ENCODE peak calls at places on chromosomes 13 and 19, in seven cellular contexts. W is AG10803; D is head of caudate nucleus; K is stimulated activated naive CD8-positive, alpha-beta T cell treated with anti-CD3 and anti-CD28 coated beads, Interleukin-15, Interleukin-2, amounts not matched to agents 100 U/mL and 50 U/mL, for 24 hours; Z is aorta; F is NCI-H524; A is ELR. R is an unnamed sample.
A peak's percentile ranks its signal among the peaks of the same experiment; 100 is the strongest.

GRCh38 chr13:26604784-26605183 is 47.3 kb downstream of the WASF3 start:
- DNase-seq in W (no peak), D (peak; percentile 24), K (no peak), Z (peak; percentile 77), F (no peak), A (no peak), R (no peak)

GRCh38 chr13:51550151-51550550 is 34.1 kb upstream of the WDFY2 start:
- DNase-seq in W (no peak), D (no peak), K (no peak), Z (no peak), F (no peak), A (no peak), R (no peak)

GRCh38 chr13:101579291-101579802 is 126.9 kb downstream of the ITGBL1 start:
- DNase-seq in W (peak; percentile 58), D (peak; percentile 11), K (no peak), Z (no peak), F (peak; percentile 6), A (no peak), R (no peak)

GRCh38 chr19:3184847-3185481 is 766 bp upstream of the NCLN start:
- DNase-seq in W (no peak), D (peak; percentile 84), K (peak; percentile 70), Z (peak; percentile 87), F (peak; percentile 83), A (peak; percentile 80), R (no peak)

GRCh38 chr13:34128661-34129060 is 310.7 kb downstream of the RFC3 start:
- DNase-seq in W (peak; percentile 80), D (no peak), K (no peak), Z (no peak), F (no peak), A (peak; percentile 7), R (no peak)

GRCh38 chr13:107296804-107297203 is 728.9 kb upstream of the ARGLU1 start:
- DNase-seq in W (no peak), D (no peak), K (no peak), Z (no peak), F (no peak), A (peak; percentile 40), R (no peak)

GRCh38 chr19:48513289-48514122 is 1.9 kb upstream of the LMTK3 start:
- DNase-seq in W (peak; percentile 53), D (peak; percentile 91), K (peak; percentile 73), Z (peak; percentile 84), F (peak; percentile 89), A (peak; percentile 81), R (no peak)

GRCh38 chr19:3816566-3817218 is 30.5 kb upstream of the MATK start:
- DNase-seq in W (no peak), D (no peak), K (no peak), Z (no peak), F (no peak), A (no peak), R (no peak)

GRCh38 chr13:40969169-40969901 is 49.8 kb downstream of the ELF1 start:
- DNase-seq in W (no peak), D (no peak), K (peak; percentile 27), Z (no peak), F (no peak), A (no peak), R (no peak)

GRCh38 chr13:24630851-24631341 is 49.3 kb upstream of the ATP12A start:
- DNase-seq in W (peak; percentile 22), D (no peak), K (no peak), Z (no peak), F (no peak), A (peak; percentile 50), R (peak; percentile 55)

R was measured in neuronal stem cell.